ENCODE peak calls at places on chromosomes 5 and 9, in ten cellular contexts. B is neural progenitor cell; E is A673; Q is coronary artery; M is left lung; S is ovary; T is IMR-90; G is CD4-positive, alpha-beta T cell; P is nephron progenitor cell; L is ascending aorta. O is an unnamed sample.

GRCh38 chr5:74408150-74409043 is 232.1 kb downstream of the ENC1 start:
- DNase-seq in M (no peak), B (no peak), S (no peak), Q (no peak), T (no peak), L (no peak), E (no peak), P (no peak), G (no peak), O (no peak)

GRCh38 chr9:34962530-34962929 is 4.4 kb downstream of the PHF24 start:
- DNase-seq in G (no peak), S (no peak), Q (no peak), T (no peak), M (no peak), E (no peak), B (no peak), L (no peak), P (no peak), O (no peak)

GRCh38 chr9:16282216-16282615 is 588.3 kb downstream of the BNC2 start:
- DNase-seq in T (peak), B (no peak), E (no peak), M (no peak), S (no peak), G (no peak), Q (no peak), P (no peak), L (no peak), O (no peak)

GRCh38 chr5:98096155-98096554 is 677.3 kb upstream of the RGMB start:
- DNase-seq in B (no peak), S (no peak), L (no peak), G (no peak), M (no peak), E (no peak), T (peak), Q (no peak), P (no peak), O (no peak)

GRCh38 chr5:169637856-169638190 is 748 bp downstream of the DOCK2 start:
- DNase-seq in M (peak), T (no peak), Q (no peak), B (no peak), P (no peak), S (no peak), E (no peak), L (no peak), G (peak), O (peak)

GRCh38 chr5:88203977-88204735 is 64.5 kb downstream of the TMEM161B start:
- DNase-seq in L (no peak), P (no peak), T (peak), B (peak), S (no peak), M (no peak), G (peak), Q (no peak), E (no peak), O (peak)

GRCh38 chr5:176192094-176192721 is 46.0 kb upstream of the SIMC1 start:
- DNase-seq in E (no peak), G (no peak), P (no peak), B (no peak), Q (no peak), S (no peak), L (no peak), M (no peak), T (no peak), O (no peak)

GRCh38 chr9:92191801-92192200 is 76.6 kb upstream of the SPTLC1 start:
- DNase-seq in L (no peak), Q (no peak), B (no peak), T (peak), P (no peak), M (no peak), S (no peak), E (no peak), G (no peak), O (no peak)

GRCh38 chr9:112002131-112002846 is 105.7 kb downstream of the UGCG start:
- DNase-seq in L (no peak), G (peak), Q (no peak), B (no peak), S (no peak), E (no peak), P (no peak), M (no peak), T (no peak), O (no peak)

GRCh38 chr5:135944967-135945560 is 9.7 kb downstream of the LECT2 start:
- DNase-seq in P (peak), S (no peak), Q (no peak), T (peak), E (peak), G (no peak), M (no peak), L (peak), B (peak), O (no peak)
- TF ChIP-seq CTCF in P (peak), S (peak), Q (peak), T (peak), E (peak), G (peak), M (peak), L (peak), B (peak), O (peak)

DNA sequence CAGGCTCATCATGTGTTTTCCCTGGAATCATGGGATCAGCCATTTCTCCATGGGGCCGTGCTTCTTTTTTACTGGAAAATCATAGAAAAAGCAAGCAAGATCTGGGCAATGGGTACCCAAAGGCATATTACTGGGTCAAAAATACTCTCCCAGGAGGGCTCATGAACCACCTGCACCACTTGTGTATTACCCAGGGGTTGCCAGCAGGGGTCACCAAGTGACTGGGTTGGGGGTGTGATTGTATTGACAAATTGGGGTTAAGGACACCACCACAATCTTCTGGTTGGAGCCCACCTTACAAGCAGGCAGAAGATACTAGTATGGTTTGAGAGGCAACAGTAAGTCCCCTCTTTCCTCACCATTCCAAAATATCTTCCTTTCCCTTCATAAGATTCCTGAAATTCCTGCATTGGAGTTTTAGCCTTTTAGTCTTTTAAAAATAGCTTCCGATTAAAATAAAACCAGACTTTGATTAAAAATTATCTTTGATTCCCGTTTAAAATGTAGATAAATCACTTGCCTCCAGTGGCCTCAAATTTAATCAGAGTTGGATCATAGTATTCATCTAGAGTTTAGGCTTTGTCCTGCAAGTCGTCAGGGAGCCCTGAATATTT is 603.3 kb downstream of the KIF4B start:
- DNase-seq in S (peak), M (no peak), L (no peak), B (peak), Q (no peak), G (peak), P (peak), E (peak), T (no peak), O (peak)
- TF ChIP-seq CTCF in S (no peak), M (peak), L (no peak), B (peak), Q (no peak), G (peak), P (peak), E (peak), T (peak), O (peak)

GRCh38 chr9:132694144-132694543 is 23.9 kb downstream of the GTF3C4 start:
- DNase-seq in M (no peak), L (no peak), G (no peak), P (no peak), Q (no peak), S (no peak), E (no peak), B (peak), T (peak), O (no peak)
- TF ChIP-seq CTCF in M (no peak), L (no peak), G (peak), P (no peak), Q (no peak), S (no peak), E (peak), B (peak), T (peak), O (peak)

GRCh38 chr5:94812232-94812631 is 193.8 kb downstream of the SLF1 start:
- DNase-seq in E (no peak), M (no peak), B (no peak), G (no peak), T (no peak), P (no peak), S (no peak), L (no peak), Q (no peak), O (no peak)
- TF ChIP-seq CTCF in E (no peak), M (no peak), B (peak), G (no peak), T (no peak), P (no peak), S (no peak), L (no peak), Q (no peak), O (no peak)

O was measured in natural killer cell.